ENCODE peak calls at places on chromosomes 11 and 22, in nine cellular contexts. One of them, this sample, is unnamed.

GRCh38 chr11:68683952-68684384 is 376 bp upstream of the GAL start:
- DNase-seq in neural progenitor cell: no peak
- DNase-seq in fibroblast of pulmonary artery: no peak
- DNase-seq in astrocyte of the cerebellum: no peak
- DNase-seq in foreskin fibroblast: no peak
- DNase-seq in A549: no peak
- DNase-seq in heart left ventricle: no peak
- DNase-seq in esophagus squamous epithelium: no peak
- DNase-seq in Peyer's patch: no peak
- DNase-seq in this sample: no peak

GRCh38 chr22:49726701-49727101 is 101.0 kb downstream of the BRD1 start:
- DNase-seq in neural progenitor cell: no peak
- DNase-seq in fibroblast of pulmonary artery: no peak
- DNase-seq in astrocyte of the cerebellum: no peak
- DNase-seq in foreskin fibroblast: no peak
- DNase-seq in A549: no peak
- DNase-seq in heart left ventricle: no peak
- DNase-seq in esophagus squamous epithelium: no peak
- DNase-seq in Peyer's patch: no peak
- DNase-seq in this sample: no peak

GRCh38 chr11:94304559-94304958 is at the start of gene IZUMO1R:
- DNase-seq in neural progenitor cell: no peak
- DNase-seq in fibroblast of pulmonary artery: no peak
- DNase-seq in astrocyte of the cerebellum: no peak
- DNase-seq in foreskin fibroblast: no peak
- DNase-seq in A549: no peak
- DNase-seq in heart left ventricle: no peak
- DNase-seq in esophagus squamous epithelium: no peak
- DNase-seq in Peyer's patch: no peak
- DNase-seq in this sample: no peak

GRCh38 chr11:551596-551995 is 8.9 kb downstream of the LMNTD2 start:
- DNase-seq in neural progenitor cell: no peak
- DNase-seq in fibroblast of pulmonary artery: no peak
- DNase-seq in astrocyte of the cerebellum: no peak
- DNase-seq in foreskin fibroblast: no peak
- DNase-seq in A549: no peak
- DNase-seq in heart left ventricle: no peak
- DNase-seq in esophagus squamous epithelium: no peak
- DNase-seq in Peyer's patch: no peak
- DNase-seq in this sample: no peak

GRCh38 chr11:43515090-43515489 is 156.4 kb downstream of the TTC17 start:
- DNase-seq in neural progenitor cell: peak
- DNase-seq in fibroblast of pulmonary artery: no peak
- DNase-seq in astrocyte of the cerebellum: no peak
- DNase-seq in foreskin fibroblast: no peak
- DNase-seq in A549: no peak
- DNase-seq in heart left ventricle: no peak
- DNase-seq in esophagus squamous epithelium: no peak
- DNase-seq in Peyer's patch: no peak
- DNase-seq in this sample: no peak

GRCh38 chr11:9065614-9066431 is 25.6 kb downstream of the SCUBE2 start:
- DNase-seq in neural progenitor cell: no peak
- DNase-seq in fibroblast of pulmonary artery: no peak
- DNase-seq in astrocyte of the cerebellum: no peak
- DNase-seq in foreskin fibroblast: no peak
- DNase-seq in A549: no peak
- DNase-seq in heart left ventricle: no peak
- DNase-seq in esophagus squamous epithelium: no peak
- DNase-seq in Peyer's patch: no peak
- DNase-seq in this sample: peak

GRCh38 chr22:50102946-50103345 is 13.1 kb downstream of the MOV10L1 start:
- DNase-seq in neural progenitor cell: no peak
- DNase-seq in fibroblast of pulmonary artery: no peak
- DNase-seq in astrocyte of the cerebellum: no peak
- DNase-seq in foreskin fibroblast: no peak
- DNase-seq in A549: peak
- DNase-seq in heart left ventricle: no peak
- DNase-seq in esophagus squamous epithelium: no peak
- DNase-seq in Peyer's patch: peak
- DNase-seq in this sample: no peak

GRCh38 chr11:35174666-35175065 is 35.7 kb downstream of the CD44 start:
- DNase-seq in neural progenitor cell: no peak
- DNase-seq in fibroblast of pulmonary artery: peak
- DNase-seq in astrocyte of the cerebellum: peak
- DNase-seq in foreskin fibroblast: no peak
- DNase-seq in A549: no peak
- DNase-seq in heart left ventricle: no peak
- DNase-seq in esophagus squamous epithelium: no peak
- DNase-seq in Peyer's patch: no peak
- DNase-seq in this sample: no peak

GRCh38 chr22:21861856-21862255 is 5.6 kb downstream of the MAPK1 start:
- DNase-seq in neural progenitor cell: no peak
- DNase-seq in fibroblast of pulmonary artery: no peak
- DNase-seq in astrocyte of the cerebellum: no peak
- DNase-seq in foreskin fibroblast: no peak
- DNase-seq in A549: no peak
- DNase-seq in heart left ventricle: no peak
- DNase-seq in esophagus squamous epithelium: no peak
- DNase-seq in Peyer's patch: no peak
- DNase-seq in this sample: no peak

GRCh38 chr11:130181295-130182272 is 22.0 kb downstream of the ST14 start:
- DNase-seq in neural progenitor cell: no peak
- DNase-seq in fibroblast of pulmonary artery: peak
- DNase-seq in astrocyte of the cerebellum: no peak
- DNase-seq in foreskin fibroblast: peak
- DNase-seq in A549: peak
- DNase-seq in heart left ventricle: no peak
- DNase-seq in esophagus squamous epithelium: no peak
- DNase-seq in Peyer's patch: peak
- DNase-seq in this sample: peak

GRCh38 chr22:27581688-27582087 is 219.9 kb downstream of the MN1 start:
- DNase-seq in neural progenitor cell: no peak
- DNase-seq in fibroblast of pulmonary artery: peak
- DNase-seq in astrocyte of the cerebellum: no peak
- DNase-seq in foreskin fibroblast: peak
- DNase-seq in A549: no peak
- DNase-seq in heart left ventricle: peak
- DNase-seq in esophagus squamous epithelium: no peak
- DNase-seq in Peyer's patch: peak
- DNase-seq in this sample: no peak

GRCh38 chr11:10818594-10818993 is 9.9 kb upstream of the EIF4G2 start:
- DNase-seq in neural progenitor cell: no peak
- DNase-seq in fibroblast of pulmonary artery: no peak
- DNase-seq in astrocyte of the cerebellum: no peak
- DNase-seq in foreskin fibroblast: peak
- DNase-seq in A549: no peak
- DNase-seq in heart left ventricle: no peak
- DNase-seq in esophagus squamous epithelium: no peak
- DNase-seq in Peyer's patch: no peak
- DNase-seq in this sample: peak

GRCh38 chr11:115220881-115221280 is 283.3 kb downstream of the CADM1 start:
- DNase-seq in neural progenitor cell: no peak
- DNase-seq in fibroblast of pulmonary artery: no peak
- DNase-seq in astrocyte of the cerebellum: no peak
- DNase-seq in foreskin fibroblast: no peak
- DNase-seq in A549: no peak
- DNase-seq in heart left ventricle: no peak
- DNase-seq in esophagus squamous epithelium: no peak
- DNase-seq in Peyer's patch: no peak
- DNase-seq in this sample: no peak

DNA sequence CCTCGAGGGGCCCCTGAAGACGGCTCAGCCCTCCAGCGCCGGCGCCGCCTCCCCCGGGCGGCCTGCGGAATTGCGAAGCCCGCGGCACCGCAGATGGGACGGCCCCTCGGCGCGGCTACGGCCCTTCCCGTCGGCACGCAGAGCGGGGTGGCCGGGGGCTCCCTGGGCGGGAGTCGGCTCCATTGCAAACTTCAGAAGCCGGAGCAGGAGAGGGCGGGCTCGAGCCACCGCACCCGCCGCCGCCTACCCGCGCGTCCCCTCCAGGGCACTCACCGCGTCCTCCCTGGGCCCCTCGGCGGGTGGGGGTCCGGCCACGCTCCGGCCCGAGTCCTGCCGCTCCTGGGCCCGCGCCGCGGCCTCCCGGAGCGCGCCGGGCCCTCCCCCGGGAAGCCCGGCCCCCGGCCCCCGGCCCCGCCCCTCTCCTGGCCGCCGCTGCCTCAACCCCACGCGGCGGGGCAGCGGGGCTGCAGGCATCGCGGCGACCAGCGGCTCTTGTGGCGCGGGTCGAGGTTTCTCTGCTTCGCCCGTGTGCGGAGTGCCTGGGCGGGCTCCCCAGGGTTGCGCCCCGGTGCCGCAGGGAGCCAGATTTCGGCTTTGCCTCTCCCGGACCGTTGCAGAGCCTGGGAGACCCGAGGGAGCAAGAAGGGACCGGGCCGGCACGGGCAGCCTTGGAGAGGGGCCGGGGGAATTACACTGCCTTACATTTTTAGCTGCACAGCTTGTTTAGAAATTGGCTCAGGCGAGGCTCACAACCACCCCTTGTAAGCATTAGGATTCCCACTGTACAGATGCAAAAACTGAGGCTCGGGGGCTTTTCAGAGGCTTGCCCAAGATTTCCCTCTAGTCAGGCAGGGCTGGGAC is at the start of gene PACSIN3:
- DNase-seq in neural progenitor cell: peak
- DNase-seq in fibroblast of pulmonary artery: peak
- DNase-seq in astrocyte of the cerebellum: no peak
- DNase-seq in foreskin fibroblast: no peak
- DNase-seq in A549: peak
- DNase-seq in heart left ventricle: peak
- DNase-seq in esophagus squamous epithelium: no peak
- DNase-seq in Peyer's patch: peak
- DNase-seq in this sample: no peak
- TF ChIP-seq CTCF in neural progenitor cell: no peak
- TF ChIP-seq CTCF in fibroblast of pulmonary artery: no peak
- TF ChIP-seq CTCF in astrocyte of the cerebellum: no peak
- TF ChIP-seq CTCF in foreskin fibroblast: no peak
- TF ChIP-seq CTCF in A549: no peak
- TF ChIP-seq CTCF in heart left ventricle: peak
- TF ChIP-seq CTCF in esophagus squamous epithelium: peak
- TF ChIP-seq CTCF in Peyer's patch: no peak
- TF ChIP-seq CTCF in this sample: peak

DNA sequence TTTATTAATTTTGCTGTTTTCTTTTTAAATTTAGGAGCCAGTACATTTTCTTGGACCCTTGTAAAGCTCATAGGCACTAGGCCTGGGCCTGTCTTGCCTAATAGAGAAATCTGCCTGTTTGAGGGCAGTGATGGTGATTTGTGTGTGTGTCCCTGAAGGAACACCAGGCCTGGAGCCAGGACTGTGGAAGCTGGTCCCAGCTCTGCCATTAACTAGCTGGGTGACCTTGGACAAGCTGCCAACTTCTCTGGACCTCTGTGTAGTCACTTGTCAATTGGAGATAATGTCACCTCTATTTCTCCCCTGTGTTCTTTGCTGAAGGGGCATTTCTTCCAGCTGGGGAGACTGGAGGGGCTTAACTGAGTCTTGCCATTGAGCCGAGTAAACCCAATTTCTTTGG is 16.0 kb upstream of the FTH1 start:
- DNase-seq in neural progenitor cell: no peak
- DNase-seq in fibroblast of pulmonary artery: no peak
- DNase-seq in astrocyte of the cerebellum: no peak
- DNase-seq in foreskin fibroblast: no peak
- DNase-seq in A549: no peak
- DNase-seq in heart left ventricle: no peak
- DNase-seq in esophagus squamous epithelium: no peak
- DNase-seq in Peyer's patch: no peak
- DNase-seq in this sample: no peak
- H3K4me3 ChIP-seq in neural progenitor cell: no peak
- H3K4me3 ChIP-seq in fibroblast of pulmonary artery: no peak
- H3K4me3 ChIP-seq in astrocyte of the cerebellum: no peak
- H3K4me3 ChIP-seq in foreskin fibroblast: no peak
- H3K4me3 ChIP-seq in A549: no peak
- H3K4me3 ChIP-seq in heart left ventricle: no peak
- H3K4me3 ChIP-seq in esophagus squamous epithelium: no peak
- H3K4me3 ChIP-seq in Peyer's patch: no peak
- H3K4me3 ChIP-seq in this sample: no peak

DNA sequence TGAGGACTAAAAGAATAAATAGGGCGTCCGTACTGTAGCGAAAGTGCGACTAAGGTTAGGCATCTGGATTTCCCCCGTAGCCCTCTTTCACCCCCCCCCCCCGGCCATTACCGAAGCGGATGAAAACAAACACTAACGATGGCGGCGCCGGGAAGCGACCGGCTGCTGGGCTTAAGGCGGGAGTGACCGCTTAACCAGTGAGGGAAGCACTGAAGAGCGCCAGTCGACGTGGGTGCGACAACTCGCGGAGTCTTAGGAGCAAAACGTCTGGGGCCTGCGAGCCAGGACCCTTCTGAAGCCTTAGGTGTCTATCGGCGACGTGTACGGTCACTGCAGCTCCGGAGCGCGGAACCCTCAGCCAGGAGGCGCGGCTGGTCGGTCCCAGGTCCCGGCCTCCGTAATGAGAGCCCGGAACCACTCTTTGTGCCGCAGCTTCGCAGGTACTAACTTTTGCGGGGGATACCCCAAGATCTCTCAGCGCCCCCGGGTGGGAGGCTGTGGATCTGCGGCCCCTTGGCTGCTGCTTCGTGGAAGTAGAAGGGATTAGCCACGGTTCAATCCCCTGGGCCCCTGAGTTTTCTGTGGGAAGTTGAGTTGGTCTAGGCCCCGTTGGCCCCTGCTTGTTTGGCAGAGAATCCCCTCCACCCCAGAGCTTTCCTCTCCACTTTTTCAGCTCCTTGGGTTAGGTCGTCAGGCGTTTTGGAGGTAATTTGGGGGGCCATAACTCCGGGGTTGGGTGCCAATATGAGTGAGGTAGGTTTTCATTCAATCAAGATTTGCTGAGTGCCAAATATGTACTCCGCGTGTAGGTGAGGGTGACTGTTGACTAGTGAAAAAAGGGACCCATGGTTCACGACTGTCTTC is at the start of gene ATG13:
- DNase-seq in neural progenitor cell: peak
- DNase-seq in fibroblast of pulmonary artery: peak
- DNase-seq in astrocyte of the cerebellum: peak
- DNase-seq in foreskin fibroblast: peak
- DNase-seq in A549: peak
- DNase-seq in heart left ventricle: peak
- DNase-seq in esophagus squamous epithelium: peak
- DNase-seq in Peyer's patch: peak
- DNase-seq in this sample: peak
- TF ChIP-seq CTCF in neural progenitor cell: peak
- TF ChIP-seq CTCF in fibroblast of pulmonary artery: peak
- TF ChIP-seq CTCF in astrocyte of the cerebellum: peak
- TF ChIP-seq CTCF in foreskin fibroblast: peak
- TF ChIP-seq CTCF in A549: peak
- TF ChIP-seq CTCF in heart left ventricle: peak
- TF ChIP-seq CTCF in esophagus squamous epithelium: peak
- TF ChIP-seq CTCF in Peyer's patch: peak
- TF ChIP-seq CTCF in this sample: peak

DNA sequence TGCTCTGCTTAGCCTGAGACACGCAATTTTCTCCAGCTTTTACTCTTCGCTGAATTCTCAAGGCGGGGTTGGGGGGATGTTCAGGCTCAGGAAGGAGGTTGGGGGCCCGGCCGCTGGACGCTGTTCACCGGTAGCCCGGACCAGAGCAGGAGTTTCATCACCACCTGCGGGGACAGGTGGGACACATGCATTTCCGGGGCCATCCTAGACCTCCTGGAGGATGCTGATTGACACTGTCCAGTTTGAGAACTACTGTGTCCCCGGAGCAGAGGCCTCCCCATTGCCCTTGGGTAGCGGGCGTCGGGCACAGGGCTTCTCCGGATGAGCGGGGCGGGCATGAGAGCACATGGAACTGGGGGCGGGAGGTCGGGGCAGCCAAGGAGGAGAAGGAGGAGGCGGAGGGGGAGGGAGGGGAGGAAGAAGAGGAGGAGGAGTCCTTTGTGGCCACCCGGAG is 144.0 kb upstream of the GRK3 start:
- DNase-seq in neural progenitor cell: no peak
- DNase-seq in fibroblast of pulmonary artery: no peak
- DNase-seq in astrocyte of the cerebellum: no peak
- DNase-seq in foreskin fibroblast: no peak
- DNase-seq in A549: no peak
- DNase-seq in heart left ventricle: no peak
- DNase-seq in esophagus squamous epithelium: no peak
- DNase-seq in Peyer's patch: no peak
- DNase-seq in this sample: no peak
- H3K4me3 ChIP-seq in neural progenitor cell: peak
- H3K4me3 ChIP-seq in fibroblast of pulmonary artery: no peak
- H3K4me3 ChIP-seq in astrocyte of the cerebellum: no peak
- H3K4me3 ChIP-seq in foreskin fibroblast: no peak
- H3K4me3 ChIP-seq in A549: peak
- H3K4me3 ChIP-seq in heart left ventricle: peak
- H3K4me3 ChIP-seq in esophagus squamous epithelium: no peak
- H3K4me3 ChIP-seq in Peyer's patch: peak
- H3K4me3 ChIP-seq in this sample: no peak

This sample was measured in AG04449.